ENCODE peak calls at places on chromosomes 7 and 10, in four cellular contexts. One of them, this sample, is unnamed.

GRCh38 chr7:2476776-2477446 is 713 bp upstream of the GRIFIN start:
- DNase-seq in RWPE1: no peak
- DNase-seq in A549: no peak
- DNase-seq in mesothelial cell of epicardium: no peak
- DNase-seq in this sample: no peak

GRCh38 chr7:99918959-99919813 is at the start of gene TRIM4:
- DNase-seq in A549: peak; percentile 92
- DNase-seq in mesothelial cell of epicardium: peak; percentile 33
- DNase-seq in RWPE1: peak; percentile 86
- DNase-seq in this sample: peak; percentile 80

GRCh38 chr7:97499204-97499603 is 232.7 kb upstream of the TAC1 start:
- DNase-seq in RWPE1: peak; percentile 40
- DNase-seq in A549: peak; percentile 21
- DNase-seq in mesothelial cell of epicardium: no peak
- DNase-seq in this sample: no peak

GRCh38 chr7:29915481-29916215 is 74.0 kb downstream of the SCRN1 start:
- DNase-seq in A549: no peak
- DNase-seq in mesothelial cell of epicardium: no peak
- DNase-seq in RWPE1: no peak
- DNase-seq in this sample: no peak

GRCh38 chr7:40569326-40569725 is 434.5 kb downstream of the SUGCT start:
- DNase-seq in RWPE1: no peak
- DNase-seq in A549: no peak
- DNase-seq in mesothelial cell of epicardium: no peak
- DNase-seq in this sample: no peak

GRCh38 chr7:39952378-39952777 is 2.3 kb downstream of the CDK13 start:
- DNase-seq in A549: no peak
- DNase-seq in mesothelial cell of epicardium: no peak
- DNase-seq in RWPE1: peak; percentile 19
- DNase-seq in this sample: no peak

GRCh38 chr10:44309939-44310761 is 74.7 kb downstream of the CXCL12 start:
- DNase-seq in mesothelial cell of epicardium: no peak
- DNase-seq in RWPE1: no peak
- DNase-seq in A549: no peak
- DNase-seq in this sample: no peak

GRCh38 chr10:21071001-21071673 is 174.0 kb upstream of the NEBL start:
- DNase-seq in A549: no peak
- DNase-seq in mesothelial cell of epicardium: no peak
- DNase-seq in RWPE1: no peak
- DNase-seq in this sample: no peak

GRCh38 chr10:66762218-66762729 is 163.6 kb upstream of the LRRTM3 start:
- DNase-seq in RWPE1: no peak
- DNase-seq in A549: no peak
- DNase-seq in mesothelial cell of epicardium: no peak
- DNase-seq in this sample: no peak

GRCh38 chr10:35449944-35450343 is 113.6 kb downstream of the CCNY start:
- DNase-seq in A549: no peak
- DNase-seq in RWPE1: no peak
- DNase-seq in mesothelial cell of epicardium: no peak
- DNase-seq in this sample: no peak

GRCh38 chr10:80265740-80266512 is 23.5 kb downstream of the MAT1A start:
- DNase-seq in mesothelial cell of epicardium: no peak
- DNase-seq in A549: no peak
- DNase-seq in RWPE1: no peak
- DNase-seq in this sample: no peak

GRCh38 chr10:111872591-111872990 is 311.0 kb downstream of the GPAM start:
- DNase-seq in RWPE1: no peak
- DNase-seq in A549: no peak
- DNase-seq in mesothelial cell of epicardium: no peak
- DNase-seq in this sample: no peak

GRCh38 chr7:134356421-134356936 is 39.7 kb upstream of the SLC35B4 start:
- DNase-seq in A549: no peak
- DNase-seq in RWPE1: no peak
- DNase-seq in mesothelial cell of epicardium: no peak
- DNase-seq in this sample: no peak

GRCh38 chr10:77628906-77629730 is 8.5 kb downstream of the KCNMA1 start:
- DNase-seq in mesothelial cell of epicardium: no peak
- DNase-seq in RWPE1: peak; percentile 62
- DNase-seq in A549: no peak
- DNase-seq in this sample: no peak

GRCh38 chr7:4850262-4850795 is 11.5 kb downstream of the PAPOLB start:
- DNase-seq in mesothelial cell of epicardium: no peak
- DNase-seq in RWPE1: no peak
- DNase-seq in A549: no peak
- DNase-seq in this sample: no peak

GRCh38 chr7:32088336-32088975 is 18.2 kb upstream of the PDE1C start:
- DNase-seq in A549: no peak
- DNase-seq in RWPE1: no peak
- DNase-seq in mesothelial cell of epicardium: no peak
- DNase-seq in this sample: no peak

GRCh38 chr7:90383422-90383821 is 19.8 kb upstream of the CLDN12 start:
- DNase-seq in RWPE1: peak; percentile 70
- DNase-seq in A549: no peak
- DNase-seq in mesothelial cell of epicardium: no peak
- DNase-seq in this sample: no peak

GRCh38 chr10:88456730-88457129 is 126.4 kb downstream of the RNLS start:
- DNase-seq in RWPE1: peak; percentile 11
- DNase-seq in mesothelial cell of epicardium: no peak
- DNase-seq in A549: no peak
- DNase-seq in this sample: no peak

GRCh38 chr7:81013036-81013435 is 94.2 kb upstream of the SEMA3C start:
- DNase-seq in RWPE1: peak; percentile 80
- DNase-seq in A549: peak; percentile 29
- DNase-seq in mesothelial cell of epicardium: no peak
- DNase-seq in this sample: no peak

GRCh38 chr7:112594397-112594796 is 113.6 kb downstream of the LSMEM1 start:
- DNase-seq in mesothelial cell of epicardium: no peak
- DNase-seq in RWPE1: no peak
- DNase-seq in A549: no peak
- DNase-seq in this sample: no peak

GRCh38 chr10:43350139-43350538 is 21.3 kb upstream of the FXYD4 start:
- DNase-seq in RWPE1: no peak
- DNase-seq in mesothelial cell of epicardium: no peak
- DNase-seq in A549: no peak
- DNase-seq in this sample: no peak

GRCh38 chr10:104234934-104235333 is 2.8 kb upstream of the CFAP43 start:
- DNase-seq in mesothelial cell of epicardium: no peak
- DNase-seq in RWPE1: no peak
- DNase-seq in A549: no peak
- DNase-seq in this sample: no peak
- TF ChIP-seq CTCF in mesothelial cell of epicardium: no peak
- TF ChIP-seq CTCF in RWPE1: no peak
- TF ChIP-seq CTCF in A549: no peak
- TF ChIP-seq CTCF in this sample: no peak

DNA sequence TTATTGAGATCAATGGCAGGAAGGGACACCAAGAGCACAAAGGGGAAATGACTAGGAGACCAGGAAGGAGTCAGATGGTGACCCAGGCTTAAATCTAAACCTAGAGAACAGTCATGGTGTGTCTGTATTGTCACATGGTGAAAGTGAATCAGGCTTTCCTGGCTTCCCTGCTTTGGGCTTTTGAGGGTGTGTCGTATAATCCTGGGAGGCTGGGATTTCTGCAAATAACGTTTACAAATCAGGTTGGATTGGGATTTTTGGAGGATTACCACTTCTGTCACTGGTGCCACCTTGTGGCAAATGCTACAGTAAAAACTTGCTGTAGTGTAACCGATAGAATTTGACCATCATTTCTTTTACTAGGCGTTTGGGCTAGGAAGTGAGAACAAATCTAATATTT is 502.6 kb downstream of the NRG3 start:
- DNase-seq in RWPE1: no peak
- DNase-seq in A549: no peak
- DNase-seq in mesothelial cell of epicardium: no peak
- DNase-seq in this sample: no peak
- TF ChIP-seq CTCF in RWPE1: no peak
- TF ChIP-seq CTCF in A549: no peak
- TF ChIP-seq CTCF in mesothelial cell of epicardium: no peak
- TF ChIP-seq CTCF in this sample: no peak

GRCh38 chr7:93883078-93883916 is 7.3 kb downstream of the TFPI2 start:
- DNase-seq in RWPE1: no peak
- DNase-seq in mesothelial cell of epicardium: no peak
- DNase-seq in A549: no peak
- DNase-seq in this sample: no peak
- TF ChIP-seq CTCF in RWPE1: no peak
- TF ChIP-seq CTCF in mesothelial cell of epicardium: no peak
- TF ChIP-seq CTCF in A549: no peak
- TF ChIP-seq CTCF in this sample: no peak

GRCh38 chr10:92074126-92074887 is 150.7 kb downstream of the BTAF1 start:
- DNase-seq in A549: peak; percentile 13
- DNase-seq in mesothelial cell of epicardium: no peak
- DNase-seq in RWPE1: peak; percentile 65
- DNase-seq in this sample: no peak
- TF ChIP-seq CTCF in A549: peak; percentile 26
- TF ChIP-seq CTCF in mesothelial cell of epicardium: no peak
- TF ChIP-seq CTCF in RWPE1: peak; percentile 17
- TF ChIP-seq CTCF in this sample: no peak

GRCh38 chr7:105934577-105935185 is 28.4 kb upstream of the CDHR3 start:
- DNase-seq in A549: no peak
- DNase-seq in mesothelial cell of epicardium: no peak
- DNase-seq in RWPE1: peak; percentile 29
- DNase-seq in this sample: no peak
- TF ChIP-seq CTCF in A549: peak; percentile 33
- TF ChIP-seq CTCF in mesothelial cell of epicardium: no peak
- TF ChIP-seq CTCF in RWPE1: no peak
- TF ChIP-seq CTCF in this sample: no peak

DNA sequence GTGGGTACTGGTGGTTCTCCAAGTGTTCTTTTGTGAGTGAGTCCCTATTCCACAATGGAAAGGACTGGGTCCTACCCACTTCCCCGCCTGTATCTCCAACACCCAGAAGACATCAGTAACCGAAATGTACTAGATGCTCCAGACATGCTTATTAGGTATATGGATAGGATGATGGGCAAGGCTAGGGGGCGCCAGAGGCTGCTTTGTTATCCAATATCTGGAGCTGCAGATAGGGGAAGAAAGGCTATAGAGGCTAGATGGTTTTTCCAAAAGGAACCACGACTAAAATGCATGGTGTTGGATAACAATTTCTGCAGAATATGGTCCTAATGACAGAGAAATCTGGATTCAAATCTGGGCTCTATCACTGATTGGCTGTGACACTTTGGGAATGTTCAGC is 56.2 kb upstream of the TM9SF3 start:
- DNase-seq in RWPE1: no peak
- DNase-seq in mesothelial cell of epicardium: no peak
- DNase-seq in A549: no peak
- DNase-seq in this sample: peak; percentile 54
- TF ChIP-seq CTCF in RWPE1: no peak
- TF ChIP-seq CTCF in mesothelial cell of epicardium: no peak
- TF ChIP-seq CTCF in A549: peak; percentile 43
- TF ChIP-seq CTCF in this sample: no peak

DNA sequence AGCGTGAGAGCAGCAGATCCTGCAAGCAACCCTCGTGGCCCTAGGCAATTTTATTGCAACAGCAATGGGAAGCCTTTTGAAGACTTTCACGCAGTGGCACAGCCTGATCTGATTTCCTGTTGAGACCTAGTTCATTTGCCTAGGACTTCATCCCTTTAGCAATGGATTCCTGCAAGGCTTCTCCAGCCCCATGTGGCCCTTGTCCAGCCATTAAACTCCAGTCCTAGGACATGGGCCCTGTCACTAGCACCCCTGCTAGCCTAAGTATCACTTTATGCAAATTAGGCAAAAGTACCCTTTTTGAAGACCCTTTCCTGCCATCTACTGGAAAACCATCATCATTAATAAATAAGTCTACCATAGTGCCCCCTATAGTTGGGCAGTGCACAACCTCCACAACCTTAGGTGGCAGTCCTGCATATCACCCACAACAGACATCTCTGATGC is 379.4 kb downstream of the GALNT17 start:
- DNase-seq in A549: no peak
- DNase-seq in RWPE1: no peak
- DNase-seq in mesothelial cell of epicardium: no peak
- DNase-seq in this sample: no peak
- TF ChIP-seq CTCF in A549: no peak
- TF ChIP-seq CTCF in RWPE1: no peak
- TF ChIP-seq CTCF in mesothelial cell of epicardium: no peak
- TF ChIP-seq CTCF in this sample: no peak